ENCODE peak calls at places on chromosomes 13 and 19, in four cellular contexts. A, S, H and V are unnamed samples.

GRCh38 chr13:95480131-95480545 is 72.4 kb upstream of the CLDN10 start:
- DNase-seq in A (no peak), S (no peak), H (no peak), V (no peak)

GRCh38 chr13:73918691-73919090 is 215.5 kb downstream of the KLF12 start:
- DNase-seq in H (no peak), S (no peak), A (no peak), V (no peak)

GRCh38 chr19:17692566-17692965 is 4.4 kb upstream of the UNC13A start:
- DNase-seq in A (no peak), S (no peak), H (no peak), V (no peak)

GRCh38 chr13:31213681-31214289 is 14.0 kb downstream of the B3GLCT start:
- DNase-seq in A (no peak), H (no peak), S (peak), V (no peak)

GRCh38 chr13:106153041-106153440 is 382.4 kb downstream of the EFNB2 start:
- DNase-seq in H (no peak), A (no peak), S (no peak), V (no peak)

GRCh38 chr13:50080158-50080855 is 65.1 kb downstream of the KCNRG start:
- DNase-seq in S (peak), A (no peak), H (peak), V (peak)

GRCh38 chr13:22278336-22278929 is 607.6 kb downstream of the FGF9 start:
- DNase-seq in A (no peak), S (peak), H (peak), V (peak)

GRCh38 chr19:13553880-13554400 is 47.7 kb upstream of the CACNA1A start:
- DNase-seq in H (no peak), A (no peak), S (no peak), V (no peak)

GRCh38 chr19:33621811-33622504 is at the start of gene CHST8:
- DNase-seq in H (peak), S (no peak), A (no peak), V (peak)

DNA sequence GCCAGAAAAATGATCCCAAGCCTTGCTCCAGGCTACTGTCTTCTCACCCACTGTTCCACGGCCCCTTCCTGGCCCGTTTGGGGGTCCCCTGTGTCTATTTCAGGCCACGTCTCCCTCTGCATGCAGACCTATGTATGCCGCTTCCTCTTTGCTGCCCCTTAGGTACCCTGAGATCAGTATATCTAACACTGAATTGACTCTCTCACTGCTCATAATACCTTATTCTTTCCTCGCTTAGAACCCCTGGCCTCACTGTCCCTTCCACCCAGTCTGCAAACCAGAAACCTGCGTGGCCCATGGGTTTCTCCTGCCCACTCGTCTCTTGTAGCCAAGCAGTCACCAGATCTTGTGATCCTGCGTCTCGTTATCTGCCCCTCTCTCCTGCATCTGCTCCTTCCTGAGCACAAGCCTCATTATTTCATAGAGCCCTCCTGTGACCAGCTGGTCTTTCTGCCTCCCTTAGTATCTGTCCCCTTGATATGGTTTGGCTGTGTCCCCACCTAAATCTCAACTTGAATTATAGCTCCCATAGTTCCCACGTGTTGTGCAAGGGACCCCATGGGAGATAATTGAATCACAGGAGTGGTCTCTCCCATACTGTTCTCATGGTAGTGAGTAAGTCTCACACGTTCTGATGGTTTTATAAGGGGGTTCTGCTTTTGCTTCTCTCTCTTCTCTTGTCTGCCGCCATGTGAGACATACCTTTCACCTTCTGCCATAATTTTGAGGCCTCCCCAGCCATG is 109.0 kb upstream of the RNF113B start:
- DNase-seq in A (no peak), S (no peak), H (no peak), V (no peak)
- H3K27ac ChIP-seq in A (no peak), S (no peak), H (no peak), V (no peak)

DNA sequence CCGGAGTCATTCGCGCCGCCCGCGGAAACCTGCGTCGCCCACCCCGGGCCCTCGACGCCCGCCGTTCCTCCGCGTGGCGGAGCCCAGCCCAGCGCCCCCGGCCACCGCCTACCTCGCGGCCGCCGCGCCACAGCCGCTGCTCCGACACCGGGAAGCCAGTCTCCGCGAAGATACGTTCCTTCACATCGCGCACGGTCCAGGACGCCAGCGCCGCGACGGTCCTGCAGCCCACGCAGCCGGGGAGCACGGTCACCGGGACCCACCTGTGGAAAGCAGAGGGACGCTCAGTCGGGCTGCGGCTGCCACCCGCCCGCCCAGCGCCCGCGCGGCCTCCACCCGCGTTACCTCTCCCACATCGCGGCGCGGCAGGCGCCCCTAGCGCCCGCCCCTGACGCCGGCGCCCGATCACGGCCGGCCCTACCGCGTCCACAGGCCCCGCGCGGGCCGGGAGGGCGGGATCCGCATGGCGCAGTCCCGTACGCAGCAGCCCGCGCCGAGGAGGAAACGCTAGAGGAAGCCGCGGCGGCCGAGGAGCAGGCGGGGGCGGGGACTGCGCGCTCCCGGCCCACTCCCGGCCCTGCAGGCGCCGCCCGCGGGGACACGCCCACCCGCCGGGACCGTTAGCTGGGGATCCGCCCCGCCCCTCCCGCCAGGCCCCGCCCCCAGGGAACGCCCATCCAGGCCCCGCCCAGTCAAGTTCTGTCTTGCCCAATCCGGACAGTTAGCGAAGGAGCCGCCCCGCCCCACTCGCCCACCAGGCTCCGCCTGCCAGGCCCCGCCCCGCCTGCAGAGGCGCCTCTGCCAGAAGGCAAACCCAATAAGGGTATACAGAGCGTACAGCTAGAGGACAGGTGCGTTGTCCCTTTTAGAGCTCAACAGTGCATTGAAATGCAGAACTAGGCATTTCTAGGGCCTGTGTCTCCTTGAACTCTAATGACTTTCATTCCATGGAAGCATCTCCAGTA is 58.2 kb downstream of the SACS start:
- DNase-seq in S (peak), H (peak), A (peak), V (peak)
- TF ChIP-seq POLR2A in S (peak), H (no peak), A (peak), V (no peak)

GRCh38 chr19:30856376-30856775 is 484.2 kb downstream of the ZNF536 start:
- DNase-seq in S (no peak), A (no peak), H (no peak), V (no peak)

GRCh38 chr19:30855475-30855874 is 483.3 kb downstream of the ZNF536 start:
- DNase-seq in A (no peak), S (no peak), H (no peak), V (no peak)

GRCh38 chr19:30854207-30854606 is 482.0 kb downstream of the ZNF536 start:
- DNase-seq in S (no peak), A (no peak), H (no peak), V (no peak)

GRCh38 chr19:30853036-30853435 is 480.9 kb downstream of the ZNF536 start:
- DNase-seq in S (no peak), H (no peak), A (no peak), V (no peak)

GRCh38 chr19:30854661-30855060 is 482.5 kb downstream of the ZNF536 start:
- DNase-seq in H (no peak), A (no peak), S (no peak), V (no peak)
- H3K27ac ChIP-seq in H (no peak), A (no peak), S (no peak), V (no peak)

GRCh38 chr13:66995366-66995663 is 234.8 kb downstream of the PCDH9 start:
- DNase-seq in A (no peak), H (no peak), S (no peak), V (no peak)

GRCh38 chr13:66992683-66993082 is 237.5 kb downstream of the PCDH9 start:
- DNase-seq in H (no peak), A (no peak), S (no peak), V (no peak)

GRCh38 chr13:66994498-66995365 is 235.4 kb downstream of the PCDH9 start:
- DNase-seq in A (no peak), H (no peak), S (no peak), V (no peak)

GRCh38 chr13:66992183-66992582 is 238.0 kb downstream of the PCDH9 start:
- DNase-seq in H (no peak), A (no peak), S (peak), V (no peak)

GRCh38 chr13:66994097-66994496 is 236.0 kb downstream of the PCDH9 start:
- DNase-seq in S (peak), H (peak), A (peak), V (peak)
- TF ChIP-seq POLR2A in S (no peak), H (no peak), A (no peak), V (no peak)

DNA sequence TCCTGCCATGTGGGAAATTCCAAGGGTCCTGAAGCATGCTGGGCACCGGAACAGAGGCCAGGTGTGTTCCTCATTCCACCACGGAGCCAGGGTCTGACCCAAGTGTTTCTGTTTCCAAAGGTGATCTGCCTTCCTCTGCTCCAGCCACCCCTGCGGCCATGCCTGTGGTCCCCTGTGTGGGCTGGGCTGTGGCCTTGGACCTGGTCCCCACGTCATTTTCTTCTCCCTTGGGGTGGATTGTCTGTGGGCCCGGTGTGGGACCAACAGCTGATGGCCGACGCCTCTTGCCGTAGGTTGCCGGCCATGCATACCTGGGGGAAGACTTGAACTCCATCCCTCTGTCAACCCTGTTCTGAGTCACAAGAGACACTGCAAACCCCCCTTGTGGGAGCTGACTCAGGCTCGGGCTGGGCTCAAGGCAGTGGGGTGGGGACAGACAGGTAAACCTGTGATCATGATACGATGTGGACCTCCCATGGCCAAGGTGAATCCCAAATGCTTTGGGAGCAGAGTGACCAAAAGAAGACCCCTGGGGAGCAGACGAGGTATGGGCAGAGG is 35.0 kb downstream of the ATP11A start:
- DNase-seq in S (no peak), H (no peak), A (no peak), V (no peak)
- H3K27ac ChIP-seq in S (no peak), H (peak), A (peak), V (no peak)

DNA sequence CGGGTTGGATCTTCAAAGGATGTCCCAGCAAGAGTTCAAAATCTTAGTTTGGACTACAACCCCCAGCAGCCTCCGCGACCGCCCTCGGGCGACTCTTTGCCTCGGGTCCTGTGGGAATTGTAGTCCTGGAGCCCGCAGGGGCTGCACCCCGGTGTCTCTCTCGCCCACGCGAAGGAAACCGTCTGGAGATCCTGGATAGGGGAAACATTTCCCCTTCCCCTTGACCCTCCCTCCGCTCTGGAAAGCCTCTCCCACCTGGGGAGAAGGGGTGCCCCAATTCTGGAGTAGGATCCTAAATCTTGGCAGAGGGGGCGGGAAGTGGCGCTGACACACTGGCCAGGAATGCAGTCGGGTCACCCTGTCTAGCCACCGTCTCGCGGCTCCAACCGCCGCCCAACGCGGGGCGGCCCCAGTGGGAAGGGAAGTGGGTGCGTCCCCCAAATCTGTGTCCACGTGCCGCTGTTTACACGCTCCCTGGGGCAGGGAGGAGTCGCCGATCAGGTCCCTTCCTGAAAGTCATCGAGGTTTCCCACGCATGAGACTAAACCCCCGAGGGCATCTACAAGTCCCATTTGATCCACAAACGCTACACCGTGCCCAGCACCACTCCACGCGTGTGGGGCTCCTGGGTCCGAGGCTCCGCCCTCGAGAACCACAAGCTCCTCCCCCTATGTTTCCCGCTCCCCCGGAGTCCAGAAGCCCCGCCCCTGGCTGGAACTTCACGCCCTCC is 731 bp upstream of the PPP1R13L start:
- DNase-seq in S (peak), H (peak), A (peak), V (peak)
- TF ChIP-seq POLR2A in S (peak), H (no peak), A (peak), V (no peak)